ENCODE peak calls at places on chromosomes 4 and X, in four cellular contexts. N, H, U and P are unnamed samples.

GRCh38 chr4:84324850-84325249 is 174.2 kb downstream of the NKX6-1 start:
- DNase-seq in N (no peak), H (no peak), U (no peak), P (no peak)

GRCh38 chr4:52560844-52561280 is 98.2 kb downstream of the USP46 start:
- DNase-seq in N (no peak), H (no peak), U (no peak), P (no peak)

GRCh38 chr4:69617083-69617694 is 22.3 kb downstream of the UGT2A2 start:
- DNase-seq in U (no peak), N (no peak), H (no peak), P (no peak)

GRCh38 chrX:119887721-119888425 is 7.8 kb upstream of the AKAP14 start:
- DNase-seq in U (peak), H (peak), N (peak), P (peak)

GRCh38 chr4:94758141-94758699 is 465 bp downstream of the BMPR1B start:
- DNase-seq in U (peak), H (no peak), N (peak), P (peak)

GRCh38 chrX:33434256-33435092 is 223.1 kb upstream of the DMD start:
- DNase-seq in U (no peak), H (peak), N (peak), P (no peak)

GRCh38 chrX:134716620-134717012 is 58.3 kb upstream of the PLAC1 start:
- DNase-seq in U (no peak), N (no peak), H (no peak), P (no peak)

GRCh38 chr4:57061395-57061794 is 48.8 kb downstream of the IGFBP7 start:
- DNase-seq in U (no peak), H (no peak), N (no peak), P (no peak)

GRCh38 chr4:105620640-105621323 is 68.4 kb downstream of the ARHGEF38 start:
- DNase-seq in U (no peak), H (no peak), N (no peak), P (no peak)

GRCh38 chrX:37871626-37872302 is 24.4 kb upstream of the DYNLT3 start:
- DNase-seq in U (no peak), H (peak), N (no peak), P (no peak)

GRCh38 chr4:119139316-119139715 is 3.7 kb downstream of the MYOZ2 start:
- DNase-seq in N (no peak), H (no peak), U (no peak), P (no peak)

GRCh38 chr4:148557793-148558192 is 115.6 kb upstream of the NR3C2 start:
- DNase-seq in U (no peak), N (no peak), H (no peak), P (no peak)

GRCh38 chrX:13893826-13894225 is 76.9 kb upstream of the GPM6B start:
- DNase-seq in N (no peak), H (no peak), U (no peak), P (no peak)

GRCh38 chrX:24259544-24260240 is 54.2 kb downstream of the SUPT20HL2 start:
- DNase-seq in U (no peak), H (no peak), N (peak), P (no peak)

GRCh38 chrX:41661366-41662095 is 27.2 kb upstream of the GPR34 start:
- DNase-seq in U (no peak), H (no peak), N (no peak), P (no peak)

GRCh38 chr4:102358128-102358527 is 12.8 kb upstream of the SLC39A8 start:
- DNase-seq in H (no peak), N (no peak), U (no peak), P (no peak)

GRCh38 chr4:100517864-100518341 is at the start of gene EMCN:
- DNase-seq in N (no peak), U (no peak), H (no peak), P (no peak)

GRCh38 chr4:74613266-74613665 is 168.3 kb downstream of the AREG start:
- DNase-seq in N (no peak), U (no peak), H (no peak), P (no peak)

GRCh38 chrX:45598841-45599240 is 398.2 kb upstream of the DIPK2B start:
- DNase-seq in H (no peak), U (no peak), N (no peak), P (no peak)

GRCh38 chr4:10623862-10624261 is 60.7 kb downstream of the CLNK start:
- DNase-seq in N (no peak), U (no peak), H (no peak), P (no peak)

GRCh38 chrX:70054391-70054790 is 4.7 kb upstream of the AWAT2 start:
- DNase-seq in H (no peak), N (no peak), U (no peak), P (no peak)

GRCh38 chr4:165079476-165079875 is 25.8 kb downstream of the TRIM75 start:
- DNase-seq in H (no peak), N (peak), U (no peak), P (no peak)

GRCh38 chr4:59729321-59729720 is 1470.8 kb upstream of the ADGRL3 start:
- DNase-seq in H (no peak), U (no peak), N (no peak), P (no peak)

GRCh38 chr4:28250646-28251045 is 1390.0 kb downstream of the STIM2 start:
- DNase-seq in H (no peak), N (no peak), U (no peak), P (no peak)

GRCh38 chr4:142615324-142615665 is 230.8 kb downstream of the INPP4B start:
- DNase-seq in U (no peak), H (no peak), N (no peak), P (no peak)

GRCh38 chr4:55445921-55446577 is 50.3 kb downstream of the TMEM165 start:
- DNase-seq in N (no peak), U (no peak), H (no peak), P (no peak)

GRCh38 chr4:53908661-53909078 is 155.7 kb downstream of the CHIC2 start:
- DNase-seq in U (no peak), H (peak), N (peak), P (peak)

GRCh38 chr4:165877291-165877690 is 4.3 kb downstream of the TLL1 start:
- DNase-seq in N (no peak), H (no peak), U (no peak), P (no peak)

GRCh38 chrX:17860179-17860780 is 818 bp downstream of the RAI2 start:
- DNase-seq in N (no peak), H (no peak), U (peak), P (peak)

GRCh38 chr4:169270156-169270809 is 473 bp downstream of the SH3RF1 start:
- DNase-seq in H (peak), U (peak), N (peak), P (peak)

GRCh38 chrX:64338296-64338695 is 57.0 kb downstream of the MTMR8 start:
- DNase-seq in H (no peak), N (no peak), U (no peak), P (no peak)

GRCh38 chr4:6885953-6886557 is 23.6 kb upstream of the TBC1D14 start:
- DNase-seq in H (peak), N (no peak), U (no peak), P (no peak)

GRCh38 chrX:133461226-133461625 is 45.9 kb upstream of the GPC4 start:
- DNase-seq in N (no peak), H (no peak), U (no peak), P (no peak)

GRCh38 chrX:16665089-16665488 is 15.1 kb downstream of the S100G start:
- DNase-seq in U (no peak), N (no peak), H (no peak), P (no peak)

GRCh38 chr4:8744083-8744805 is 127.4 kb downstream of the HMX1 start:
- DNase-seq in N (no peak), U (no peak), H (no peak), P (peak)

GRCh38 chr4:31156221-31156620 is 436.1 kb downstream of the PCDH7 start:
- DNase-seq in U (no peak), N (no peak), H (no peak), P (no peak)

DNA sequence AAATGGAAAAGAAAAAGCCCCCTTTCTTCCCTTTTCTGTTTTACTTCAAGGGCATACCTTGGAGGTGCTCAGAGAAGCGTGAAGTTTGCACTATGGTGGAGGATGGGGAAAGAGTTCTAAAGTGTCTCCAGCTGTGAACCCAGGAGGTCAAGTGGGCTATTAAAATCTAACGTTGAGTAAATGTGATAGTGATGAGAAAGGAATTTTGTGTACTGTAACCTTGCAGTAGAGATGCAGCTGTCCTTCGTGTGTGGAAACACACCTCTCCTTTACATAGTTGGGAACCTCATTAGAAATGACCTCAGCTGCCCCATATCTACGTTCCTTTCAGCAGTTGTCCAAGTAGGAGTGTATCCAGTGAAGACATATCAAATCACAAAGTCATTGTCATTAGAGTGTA is 26.5 kb downstream of the ADH5 start:
- DNase-seq in N (no peak), H (no peak), U (no peak), P (no peak)
- TF ChIP-seq EP300 in N (no peak), H (no peak), U (no peak), P (no peak)

DNA sequence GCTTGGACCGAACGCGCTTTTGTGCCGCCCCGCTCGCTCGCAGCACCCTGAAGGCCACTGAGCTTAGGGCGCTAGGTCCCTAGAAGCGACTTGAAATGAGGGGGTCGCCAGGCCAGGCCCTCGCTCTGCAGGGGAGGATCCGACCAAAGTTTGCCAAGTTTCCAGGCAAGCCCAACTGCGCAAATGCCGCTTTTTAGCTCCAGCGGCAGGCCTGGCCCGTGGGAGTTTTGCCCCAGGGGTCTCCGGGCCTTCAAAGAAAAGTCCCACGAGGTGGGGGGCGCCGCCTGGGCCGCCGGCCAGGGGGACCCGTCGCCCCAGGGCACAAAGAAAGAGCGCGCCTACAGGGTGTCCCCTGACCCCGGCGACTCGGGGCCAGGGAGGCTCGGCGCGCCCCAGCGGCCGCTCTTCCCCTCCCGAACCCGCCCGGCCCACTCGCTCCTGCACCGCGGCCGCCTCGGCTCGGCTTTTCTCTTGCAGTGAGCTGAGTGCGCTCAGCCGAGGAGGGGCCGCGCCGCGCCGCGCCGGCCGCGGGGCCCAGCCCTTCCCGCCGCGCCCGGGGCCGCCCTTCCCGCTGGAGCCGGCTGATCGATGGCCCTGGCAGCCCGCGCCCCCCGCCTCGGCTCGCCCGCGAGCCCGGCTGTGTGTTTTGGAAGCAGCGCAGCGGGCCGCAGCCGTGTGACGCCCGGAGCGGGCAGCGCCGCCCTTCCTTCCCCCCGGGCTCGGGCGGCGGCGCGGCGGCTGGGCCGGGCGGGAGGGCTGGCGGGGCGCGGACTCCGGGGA is 788 bp upstream of the KLF3 start:
- DNase-seq in H (peak), U (peak), N (no peak), P (no peak)
- TF ChIP-seq POLR2A in H (no peak), U (peak), N (peak), P (no peak)

DNA sequence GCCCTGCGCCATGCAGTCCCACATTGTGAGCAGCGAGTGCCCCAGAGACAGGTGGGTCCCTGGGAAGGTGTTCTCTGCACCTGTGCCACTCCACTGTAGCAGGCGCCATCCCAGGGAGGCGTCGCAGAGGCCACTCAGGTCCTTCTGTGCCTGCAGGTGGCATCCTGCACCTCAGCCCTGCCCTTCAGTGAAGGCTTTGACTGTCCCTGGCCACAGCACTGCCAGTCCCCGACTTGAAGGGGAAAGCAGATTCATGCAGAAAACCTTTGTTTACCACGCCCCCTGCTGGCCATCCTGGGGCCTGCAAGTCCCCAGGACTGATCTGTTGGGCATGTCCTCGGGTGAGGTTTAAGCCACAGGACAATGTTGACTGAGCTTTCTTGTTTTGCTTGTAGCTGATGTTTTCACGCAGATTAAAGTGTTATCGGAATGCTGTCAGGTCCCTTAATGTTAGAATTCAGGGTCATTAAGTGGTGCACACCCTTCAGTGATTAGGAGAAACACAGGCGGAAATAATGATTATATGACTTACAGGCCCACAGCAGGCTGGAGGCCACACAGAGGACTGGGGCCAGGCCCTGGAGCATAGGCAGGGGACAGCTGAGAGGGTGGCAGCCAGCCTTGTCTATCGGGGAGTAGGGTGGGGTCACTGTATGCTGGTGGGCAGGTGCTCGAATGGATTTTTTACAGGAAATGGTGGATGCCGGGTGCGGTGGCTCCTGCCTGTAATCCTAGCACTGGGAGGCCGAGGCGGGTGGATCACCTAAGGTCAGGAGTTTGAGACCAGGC is 5.0 kb downstream of the TACC3 start:
- DNase-seq in U (peak), H (peak), N (peak), P (peak)
- TF ChIP-seq EP300 in U (no peak), H (no peak), N (no peak), P (no peak)

GRCh38 chrX:11758400-11759171 is 549 bp downstream of the MSL3 start:
- DNase-seq in N (peak), U (peak), H (peak), P (peak)
- TF ChIP-seq POLR2A in N (peak), U (peak), H (no peak), P (peak)